ENCODE peak calls at places on chromosome 13, in ten cellular contexts. One of them, this sample, is unnamed.

GRCh38 chr13:65499251-65499650 is 1730.9 kb downstream of the PCDH9 start:
- DNase-seq in COR-L47: no peak
- DNase-seq in AG09319: no peak
- DNase-seq in fibroblast of lung: no peak
- DNase-seq in activated CD8-positive, alpha-beta memory T cell treated with anti-CD3 and anti-CD28 coated beads for 4 hours: no peak
- DNase-seq in erythroblast: no peak
- DNase-seq in T-helper 1 cell: no peak
- DNase-seq in GM23338: no peak
- DNase-seq in myocyte: no peak
- DNase-seq in stimulated activated CD4-positive, alpha-beta T cell treated with anti-CD3 and anti-CD28 coated beads, Interleukin-15, amount 100 ng/mL, for 24 hours: no peak
- DNase-seq in this sample: no peak

GRCh38 chr13:111874981-111875380 is 192.0 kb upstream of the SOX1 start:
- DNase-seq in COR-L47: no peak
- DNase-seq in AG09319: no peak
- DNase-seq in fibroblast of lung: no peak
- DNase-seq in activated CD8-positive, alpha-beta memory T cell treated with anti-CD3 and anti-CD28 coated beads for 4 hours: no peak
- DNase-seq in erythroblast: no peak
- DNase-seq in T-helper 1 cell: no peak
- DNase-seq in GM23338: no peak
- DNase-seq in myocyte: no peak
- DNase-seq in stimulated activated CD4-positive, alpha-beta T cell treated with anti-CD3 and anti-CD28 coated beads, Interleukin-15, amount 100 ng/mL, for 24 hours: no peak
- DNase-seq in this sample: no peak

GRCh38 chr13:19172007-19172646 is 9.5 kb downstream of the TUBA3C start:
- DNase-seq in COR-L47: no peak
- DNase-seq in AG09319: no peak
- DNase-seq in fibroblast of lung: no peak
- DNase-seq in activated CD8-positive, alpha-beta memory T cell treated with anti-CD3 and anti-CD28 coated beads for 4 hours: no peak
- DNase-seq in erythroblast: no peak
- DNase-seq in T-helper 1 cell: no peak
- DNase-seq in GM23338: no peak
- DNase-seq in myocyte: no peak
- DNase-seq in stimulated activated CD4-positive, alpha-beta T cell treated with anti-CD3 and anti-CD28 coated beads, Interleukin-15, amount 100 ng/mL, for 24 hours: no peak
- DNase-seq in this sample: no peak

GRCh38 chr13:73714522-73714921 is 419.7 kb downstream of the KLF12 start:
- DNase-seq in COR-L47: no peak
- DNase-seq in AG09319: no peak
- DNase-seq in fibroblast of lung: no peak
- DNase-seq in activated CD8-positive, alpha-beta memory T cell treated with anti-CD3 and anti-CD28 coated beads for 4 hours: no peak
- DNase-seq in erythroblast: no peak
- DNase-seq in T-helper 1 cell: peak
- DNase-seq in GM23338: no peak
- DNase-seq in myocyte: no peak
- DNase-seq in stimulated activated CD4-positive, alpha-beta T cell treated with anti-CD3 and anti-CD28 coated beads, Interleukin-15, amount 100 ng/mL, for 24 hours: peak
- DNase-seq in this sample: no peak

GRCh38 chr13:105406551-105406950 is 1128.9 kb downstream of the EFNB2 start:
- DNase-seq in COR-L47: no peak
- DNase-seq in AG09319: no peak
- DNase-seq in fibroblast of lung: no peak
- DNase-seq in activated CD8-positive, alpha-beta memory T cell treated with anti-CD3 and anti-CD28 coated beads for 4 hours: no peak
- DNase-seq in erythroblast: no peak
- DNase-seq in T-helper 1 cell: no peak
- DNase-seq in GM23338: no peak
- DNase-seq in myocyte: no peak
- DNase-seq in stimulated activated CD4-positive, alpha-beta T cell treated with anti-CD3 and anti-CD28 coated beads, Interleukin-15, amount 100 ng/mL, for 24 hours: no peak
- DNase-seq in this sample: no peak

GRCh38 chr13:51258612-51259358 is 36.6 kb downstream of the FAM124A start:
- DNase-seq in COR-L47: no peak
- DNase-seq in AG09319: no peak
- DNase-seq in fibroblast of lung: no peak
- DNase-seq in activated CD8-positive, alpha-beta memory T cell treated with anti-CD3 and anti-CD28 coated beads for 4 hours: no peak
- DNase-seq in erythroblast: no peak
- DNase-seq in T-helper 1 cell: no peak
- DNase-seq in GM23338: no peak
- DNase-seq in myocyte: no peak
- DNase-seq in stimulated activated CD4-positive, alpha-beta T cell treated with anti-CD3 and anti-CD28 coated beads, Interleukin-15, amount 100 ng/mL, for 24 hours: no peak
- DNase-seq in this sample: no peak

GRCh38 chr13:103283451-103283820 is 217.2 kb upstream of the SLC10A2 start:
- DNase-seq in COR-L47: no peak
- DNase-seq in AG09319: no peak
- DNase-seq in fibroblast of lung: no peak
- DNase-seq in activated CD8-positive, alpha-beta memory T cell treated with anti-CD3 and anti-CD28 coated beads for 4 hours: no peak
- DNase-seq in erythroblast: no peak
- DNase-seq in T-helper 1 cell: no peak
- DNase-seq in GM23338: no peak
- DNase-seq in myocyte: no peak
- DNase-seq in stimulated activated CD4-positive, alpha-beta T cell treated with anti-CD3 and anti-CD28 coated beads, Interleukin-15, amount 100 ng/mL, for 24 hours: no peak
- DNase-seq in this sample: no peak

GRCh38 chr13:37540228-37540627 is 58.3 kb downstream of the POSTN start:
- DNase-seq in COR-L47: no peak
- DNase-seq in AG09319: peak
- DNase-seq in fibroblast of lung: peak
- DNase-seq in activated CD8-positive, alpha-beta memory T cell treated with anti-CD3 and anti-CD28 coated beads for 4 hours: no peak
- DNase-seq in erythroblast: no peak
- DNase-seq in T-helper 1 cell: no peak
- DNase-seq in GM23338: no peak
- DNase-seq in myocyte: peak
- DNase-seq in stimulated activated CD4-positive, alpha-beta T cell treated with anti-CD3 and anti-CD28 coated beads, Interleukin-15, amount 100 ng/mL, for 24 hours: no peak
- DNase-seq in this sample: no peak

GRCh38 chr13:20843177-20843576 is 59.4 kb downstream of the XPO4 start:
- DNase-seq in COR-L47: no peak
- DNase-seq in AG09319: no peak
- DNase-seq in fibroblast of lung: peak
- DNase-seq in activated CD8-positive, alpha-beta memory T cell treated with anti-CD3 and anti-CD28 coated beads for 4 hours: no peak
- DNase-seq in erythroblast: no peak
- DNase-seq in T-helper 1 cell: no peak
- DNase-seq in GM23338: no peak
- DNase-seq in myocyte: no peak
- DNase-seq in stimulated activated CD4-positive, alpha-beta T cell treated with anti-CD3 and anti-CD28 coated beads, Interleukin-15, amount 100 ng/mL, for 24 hours: no peak
- DNase-seq in this sample: no peak

GRCh38 chr13:106291006-106291405 is 244.5 kb downstream of the EFNB2 start:
- DNase-seq in COR-L47: no peak
- DNase-seq in AG09319: no peak
- DNase-seq in fibroblast of lung: peak
- DNase-seq in activated CD8-positive, alpha-beta memory T cell treated with anti-CD3 and anti-CD28 coated beads for 4 hours: no peak
- DNase-seq in erythroblast: no peak
- DNase-seq in T-helper 1 cell: no peak
- DNase-seq in GM23338: no peak
- DNase-seq in myocyte: no peak
- DNase-seq in stimulated activated CD4-positive, alpha-beta T cell treated with anti-CD3 and anti-CD28 coated beads, Interleukin-15, amount 100 ng/mL, for 24 hours: no peak
- DNase-seq in this sample: no peak

GRCh38 chr13:25966086-25966485 is 85.7 kb downstream of the SHISA2 start:
- DNase-seq in COR-L47: no peak
- DNase-seq in AG09319: no peak
- DNase-seq in fibroblast of lung: peak
- DNase-seq in activated CD8-positive, alpha-beta memory T cell treated with anti-CD3 and anti-CD28 coated beads for 4 hours: no peak
- DNase-seq in erythroblast: no peak
- DNase-seq in T-helper 1 cell: no peak
- DNase-seq in GM23338: no peak
- DNase-seq in myocyte: no peak
- DNase-seq in stimulated activated CD4-positive, alpha-beta T cell treated with anti-CD3 and anti-CD28 coated beads, Interleukin-15, amount 100 ng/mL, for 24 hours: no peak
- DNase-seq in this sample: no peak

GRCh38 chr13:103615778-103616177 is 549.6 kb upstream of the SLC10A2 start:
- DNase-seq in COR-L47: no peak
- DNase-seq in AG09319: no peak
- DNase-seq in fibroblast of lung: no peak
- DNase-seq in activated CD8-positive, alpha-beta memory T cell treated with anti-CD3 and anti-CD28 coated beads for 4 hours: no peak
- DNase-seq in erythroblast: no peak
- DNase-seq in T-helper 1 cell: no peak
- DNase-seq in GM23338: no peak
- DNase-seq in myocyte: no peak
- DNase-seq in stimulated activated CD4-positive, alpha-beta T cell treated with anti-CD3 and anti-CD28 coated beads, Interleukin-15, amount 100 ng/mL, for 24 hours: no peak
- DNase-seq in this sample: no peak

GRCh38 chr13:34731486-34731885 is 210.6 kb upstream of the NBEA start:
- DNase-seq in COR-L47: no peak
- DNase-seq in AG09319: no peak
- DNase-seq in fibroblast of lung: peak
- DNase-seq in activated CD8-positive, alpha-beta memory T cell treated with anti-CD3 and anti-CD28 coated beads for 4 hours: no peak
- DNase-seq in erythroblast: no peak
- DNase-seq in T-helper 1 cell: no peak
- DNase-seq in GM23338: no peak
- DNase-seq in myocyte: peak
- DNase-seq in stimulated activated CD4-positive, alpha-beta T cell treated with anti-CD3 and anti-CD28 coated beads, Interleukin-15, amount 100 ng/mL, for 24 hours: no peak
- DNase-seq in this sample: no peak

GRCh38 chr13:112452380-112453206 is 76.4 kb downstream of the SPACA7 start:
- DNase-seq in COR-L47: no peak
- DNase-seq in AG09319: no peak
- DNase-seq in fibroblast of lung: no peak
- DNase-seq in activated CD8-positive, alpha-beta memory T cell treated with anti-CD3 and anti-CD28 coated beads for 4 hours: no peak
- DNase-seq in erythroblast: no peak
- DNase-seq in T-helper 1 cell: no peak
- DNase-seq in GM23338: no peak
- DNase-seq in myocyte: no peak
- DNase-seq in stimulated activated CD4-positive, alpha-beta T cell treated with anti-CD3 and anti-CD28 coated beads, Interleukin-15, amount 100 ng/mL, for 24 hours: no peak
- DNase-seq in this sample: no peak

GRCh38 chr13:48400820-48401219 is 12.1 kb downstream of the LPAR6 start:
- DNase-seq in COR-L47: no peak
- DNase-seq in AG09319: peak
- DNase-seq in fibroblast of lung: peak
- DNase-seq in activated CD8-positive, alpha-beta memory T cell treated with anti-CD3 and anti-CD28 coated beads for 4 hours: no peak
- DNase-seq in erythroblast: no peak
- DNase-seq in T-helper 1 cell: peak
- DNase-seq in GM23338: no peak
- DNase-seq in myocyte: peak
- DNase-seq in stimulated activated CD4-positive, alpha-beta T cell treated with anti-CD3 and anti-CD28 coated beads, Interleukin-15, amount 100 ng/mL, for 24 hours: no peak
- DNase-seq in this sample: peak

GRCh38 chr13:113077566-113077952 is 28.0 kb upstream of the F7 start:
- DNase-seq in COR-L47: no peak
- DNase-seq in AG09319: no peak
- DNase-seq in fibroblast of lung: no peak
- DNase-seq in activated CD8-positive, alpha-beta memory T cell treated with anti-CD3 and anti-CD28 coated beads for 4 hours: no peak
- DNase-seq in erythroblast: no peak
- DNase-seq in T-helper 1 cell: no peak
- DNase-seq in GM23338: no peak
- DNase-seq in myocyte: no peak
- DNase-seq in stimulated activated CD4-positive, alpha-beta T cell treated with anti-CD3 and anti-CD28 coated beads, Interleukin-15, amount 100 ng/mL, for 24 hours: no peak
- DNase-seq in this sample: no peak

GRCh38 chr13:44952671-44953070 is 36.6 kb downstream of the NUFIP1 start:
- DNase-seq in COR-L47: no peak
- DNase-seq in AG09319: no peak
- DNase-seq in fibroblast of lung: no peak
- DNase-seq in activated CD8-positive, alpha-beta memory T cell treated with anti-CD3 and anti-CD28 coated beads for 4 hours: no peak
- DNase-seq in erythroblast: no peak
- DNase-seq in T-helper 1 cell: no peak
- DNase-seq in GM23338: no peak
- DNase-seq in myocyte: no peak
- DNase-seq in stimulated activated CD4-positive, alpha-beta T cell treated with anti-CD3 and anti-CD28 coated beads, Interleukin-15, amount 100 ng/mL, for 24 hours: no peak
- DNase-seq in this sample: no peak

GRCh38 chr13:112832811-112833210 is 136.2 kb upstream of the MCF2L start:
- DNase-seq in COR-L47: no peak
- DNase-seq in AG09319: no peak
- DNase-seq in fibroblast of lung: no peak
- DNase-seq in activated CD8-positive, alpha-beta memory T cell treated with anti-CD3 and anti-CD28 coated beads for 4 hours: no peak
- DNase-seq in erythroblast: no peak
- DNase-seq in T-helper 1 cell: no peak
- DNase-seq in GM23338: no peak
- DNase-seq in myocyte: no peak
- DNase-seq in stimulated activated CD4-positive, alpha-beta T cell treated with anti-CD3 and anti-CD28 coated beads, Interleukin-15, amount 100 ng/mL, for 24 hours: no peak
- DNase-seq in this sample: no peak

GRCh38 chr13:97810152-97810551 is 143.3 kb upstream of the IPO5 start:
- DNase-seq in COR-L47: peak
- DNase-seq in AG09319: no peak
- DNase-seq in fibroblast of lung: peak
- DNase-seq in activated CD8-positive, alpha-beta memory T cell treated with anti-CD3 and anti-CD28 coated beads for 4 hours: no peak
- DNase-seq in erythroblast: peak
- DNase-seq in T-helper 1 cell: no peak
- DNase-seq in GM23338: peak
- DNase-seq in myocyte: peak
- DNase-seq in stimulated activated CD4-positive, alpha-beta T cell treated with anti-CD3 and anti-CD28 coated beads, Interleukin-15, amount 100 ng/mL, for 24 hours: no peak
- DNase-seq in this sample: peak

GRCh38 chr13:99086149-99086868 is 108.4 kb upstream of the DOCK9 start:
- DNase-seq in COR-L47: peak
- DNase-seq in AG09319: no peak
- DNase-seq in fibroblast of lung: peak
- DNase-seq in activated CD8-positive, alpha-beta memory T cell treated with anti-CD3 and anti-CD28 coated beads for 4 hours: peak
- DNase-seq in erythroblast: peak
- DNase-seq in T-helper 1 cell: peak
- DNase-seq in GM23338: peak
- DNase-seq in myocyte: peak
- DNase-seq in stimulated activated CD4-positive, alpha-beta T cell treated with anti-CD3 and anti-CD28 coated beads, Interleukin-15, amount 100 ng/mL, for 24 hours: peak
- DNase-seq in this sample: peak

GRCh38 chr13:51330741-51331140 is 8.8 kb upstream of the SERPINE3 start:
- DNase-seq in COR-L47: no peak
- DNase-seq in AG09319: no peak
- DNase-seq in fibroblast of lung: peak
- DNase-seq in activated CD8-positive, alpha-beta memory T cell treated with anti-CD3 and anti-CD28 coated beads for 4 hours: no peak
- DNase-seq in erythroblast: no peak
- DNase-seq in T-helper 1 cell: no peak
- DNase-seq in GM23338: no peak
- DNase-seq in myocyte: peak
- DNase-seq in stimulated activated CD4-positive, alpha-beta T cell treated with anti-CD3 and anti-CD28 coated beads, Interleukin-15, amount 100 ng/mL, for 24 hours: no peak
- DNase-seq in this sample: no peak

GRCh38 chr13:51682691-51683090 is 98.4 kb downstream of the WDFY2 start:
- DNase-seq in COR-L47: no peak
- DNase-seq in AG09319: no peak
- DNase-seq in fibroblast of lung: no peak
- DNase-seq in activated CD8-positive, alpha-beta memory T cell treated with anti-CD3 and anti-CD28 coated beads for 4 hours: no peak
- DNase-seq in erythroblast: no peak
- DNase-seq in T-helper 1 cell: no peak
- DNase-seq in GM23338: no peak
- DNase-seq in myocyte: no peak
- DNase-seq in stimulated activated CD4-positive, alpha-beta T cell treated with anti-CD3 and anti-CD28 coated beads, Interleukin-15, amount 100 ng/mL, for 24 hours: no peak
- DNase-seq in this sample: no peak

GRCh38 chr13:110499621-110500281 is 61.8 kb downstream of the RAB20 start:
- DNase-seq in COR-L47: peak
- DNase-seq in AG09319: peak
- DNase-seq in fibroblast of lung: peak
- DNase-seq in activated CD8-positive, alpha-beta memory T cell treated with anti-CD3 and anti-CD28 coated beads for 4 hours: no peak
- DNase-seq in erythroblast: no peak
- DNase-seq in T-helper 1 cell: no peak
- DNase-seq in GM23338: no peak
- DNase-seq in myocyte: peak
- DNase-seq in stimulated activated CD4-positive, alpha-beta T cell treated with anti-CD3 and anti-CD28 coated beads, Interleukin-15, amount 100 ng/mL, for 24 hours: no peak
- DNase-seq in this sample: peak

GRCh38 chr13:94764576-94765321 is 52.4 kb upstream of the SOX21 start:
- DNase-seq in COR-L47: no peak
- DNase-seq in AG09319: no peak
- DNase-seq in fibroblast of lung: peak
- DNase-seq in activated CD8-positive, alpha-beta memory T cell treated with anti-CD3 and anti-CD28 coated beads for 4 hours: no peak
- DNase-seq in erythroblast: peak
- DNase-seq in T-helper 1 cell: peak
- DNase-seq in GM23338: no peak
- DNase-seq in myocyte: peak
- DNase-seq in stimulated activated CD4-positive, alpha-beta T cell treated with anti-CD3 and anti-CD28 coated beads, Interleukin-15, amount 100 ng/mL, for 24 hours: peak
- DNase-seq in this sample: no peak

GRCh38 chr13:106234656-106235055 is 300.8 kb downstream of the EFNB2 start:
- DNase-seq in COR-L47: no peak
- DNase-seq in AG09319: no peak
- DNase-seq in fibroblast of lung: no peak
- DNase-seq in activated CD8-positive, alpha-beta memory T cell treated with anti-CD3 and anti-CD28 coated beads for 4 hours: no peak
- DNase-seq in erythroblast: no peak
- DNase-seq in T-helper 1 cell: no peak
- DNase-seq in GM23338: no peak
- DNase-seq in myocyte: no peak
- DNase-seq in stimulated activated CD4-positive, alpha-beta T cell treated with anti-CD3 and anti-CD28 coated beads, Interleukin-15, amount 100 ng/mL, for 24 hours: no peak
- DNase-seq in this sample: no peak

GRCh38 chr13:111066544-111066943 is 48.6 kb upstream of the ARHGEF7 start:
- DNase-seq in COR-L47: no peak
- DNase-seq in AG09319: no peak
- DNase-seq in fibroblast of lung: no peak
- DNase-seq in activated CD8-positive, alpha-beta memory T cell treated with anti-CD3 and anti-CD28 coated beads for 4 hours: no peak
- DNase-seq in erythroblast: no peak
- DNase-seq in T-helper 1 cell: no peak
- DNase-seq in GM23338: peak
- DNase-seq in myocyte: no peak
- DNase-seq in stimulated activated CD4-positive, alpha-beta T cell treated with anti-CD3 and anti-CD28 coated beads, Interleukin-15, amount 100 ng/mL, for 24 hours: no peak
- DNase-seq in this sample: no peak

GRCh38 chr13:51793570-51794273 is 10.2 kb downstream of the DHRS12 start:
- DNase-seq in COR-L47: no peak
- DNase-seq in AG09319: no peak
- DNase-seq in fibroblast of lung: peak
- DNase-seq in activated CD8-positive, alpha-beta memory T cell treated with anti-CD3 and anti-CD28 coated beads for 4 hours: no peak
- DNase-seq in erythroblast: peak
- DNase-seq in T-helper 1 cell: peak
- DNase-seq in GM23338: no peak
- DNase-seq in myocyte: peak
- DNase-seq in stimulated activated CD4-positive, alpha-beta T cell treated with anti-CD3 and anti-CD28 coated beads, Interleukin-15, amount 100 ng/mL, for 24 hours: peak
- DNase-seq in this sample: no peak

GRCh38 chr13:39159393-39159792 is 121.1 kb downstream of the NHLRC3 start:
- DNase-seq in COR-L47: peak
- DNase-seq in AG09319: no peak
- DNase-seq in fibroblast of lung: no peak
- DNase-seq in activated CD8-positive, alpha-beta memory T cell treated with anti-CD3 and anti-CD28 coated beads for 4 hours: no peak
- DNase-seq in erythroblast: no peak
- DNase-seq in T-helper 1 cell: no peak
- DNase-seq in GM23338: no peak
- DNase-seq in myocyte: no peak
- DNase-seq in stimulated activated CD4-positive, alpha-beta T cell treated with anti-CD3 and anti-CD28 coated beads, Interleukin-15, amount 100 ng/mL, for 24 hours: peak
- DNase-seq in this sample: peak

This sample was measured in NCI-H69.